ENCODE peak calls at places on chromosome 1, in ten cellular contexts. One of them, this sample, is unnamed.

GRCh38 chr1:80194221-80194620 is 1187.7 kb upstream of the ADGRL4 start:
- DNase-seq in Caki2: no peak
- DNase-seq in GDM1: no peak
- DNase-seq in Calu3: no peak
- DNase-seq in A172: no peak
- DNase-seq in left ventricle myocardium inferior: no peak
- DNase-seq in H7: no peak
- DNase-seq in T follicular helper cell: no peak
- DNase-seq in HFFc6: no peak
- DNase-seq in Daoy: no peak
- DNase-seq in this sample: no peak

GRCh38 chr1:110872745-110873435 is at the start of gene CD53:
- DNase-seq in Caki2: no peak
- DNase-seq in GDM1: peak
- DNase-seq in Calu3: no peak
- DNase-seq in A172: no peak
- DNase-seq in left ventricle myocardium inferior: no peak
- DNase-seq in H7: no peak
- DNase-seq in T follicular helper cell: peak
- DNase-seq in HFFc6: no peak
- DNase-seq in Daoy: no peak
- DNase-seq in this sample: peak

GRCh38 chr1:44587796-44588460 is 86.4 kb downstream of the TMEM53 start:
- DNase-seq in Caki2: peak
- DNase-seq in GDM1: no peak
- DNase-seq in Calu3: no peak
- DNase-seq in A172: peak
- DNase-seq in left ventricle myocardium inferior: no peak
- DNase-seq in H7: no peak
- DNase-seq in T follicular helper cell: no peak
- DNase-seq in HFFc6: no peak
- DNase-seq in Daoy: peak
- DNase-seq in this sample: no peak

GRCh38 chr1:3174487-3175247 is 105.7 kb downstream of the PRDM16 start:
- DNase-seq in Caki2: no peak
- DNase-seq in GDM1: no peak
- DNase-seq in Calu3: peak
- DNase-seq in A172: peak
- DNase-seq in left ventricle myocardium inferior: peak
- DNase-seq in H7: no peak
- DNase-seq in T follicular helper cell: no peak
- DNase-seq in HFFc6: no peak
- DNase-seq in Daoy: peak
- DNase-seq in this sample: no peak

GRCh38 chr1:201391651-201392511 is 7.2 kb downstream of the LAD1 start:
- DNase-seq in Caki2: no peak
- DNase-seq in GDM1: no peak
- DNase-seq in Calu3: no peak
- DNase-seq in A172: peak
- DNase-seq in left ventricle myocardium inferior: no peak
- DNase-seq in H7: no peak
- DNase-seq in T follicular helper cell: no peak
- DNase-seq in HFFc6: no peak
- DNase-seq in Daoy: no peak
- DNase-seq in this sample: no peak

GRCh38 chr1:83857108-83857507 is 141.8 kb downstream of the TTLL7 start:
- DNase-seq in Caki2: no peak
- DNase-seq in GDM1: no peak
- DNase-seq in Calu3: no peak
- DNase-seq in A172: no peak
- DNase-seq in left ventricle myocardium inferior: no peak
- DNase-seq in H7: no peak
- DNase-seq in T follicular helper cell: no peak
- DNase-seq in HFFc6: peak
- DNase-seq in Daoy: peak
- DNase-seq in this sample: no peak

GRCh38 chr1:37471345-37472231 is 2.8 kb upstream of the ZC3H12A start:
- DNase-seq in Caki2: peak
- DNase-seq in GDM1: peak
- DNase-seq in Calu3: peak
- DNase-seq in A172: peak
- DNase-seq in left ventricle myocardium inferior: peak
- DNase-seq in H7: peak
- DNase-seq in T follicular helper cell: no peak
- DNase-seq in HFFc6: peak
- DNase-seq in Daoy: peak
- DNase-seq in this sample: no peak

GRCh38 chr1:110177775-110178174 is 27.5 kb downstream of the SLC6A17 start:
- DNase-seq in Caki2: no peak
- DNase-seq in GDM1: no peak
- DNase-seq in Calu3: no peak
- DNase-seq in A172: no peak
- DNase-seq in left ventricle myocardium inferior: no peak
- DNase-seq in H7: no peak
- DNase-seq in T follicular helper cell: no peak
- DNase-seq in HFFc6: no peak
- DNase-seq in Daoy: no peak
- DNase-seq in this sample: no peak

GRCh38 chr1:205756552-205756951 is 6.6 kb upstream of the NUCKS1 start:
- DNase-seq in Caki2: no peak
- DNase-seq in GDM1: no peak
- DNase-seq in Calu3: no peak
- DNase-seq in A172: no peak
- DNase-seq in left ventricle myocardium inferior: no peak
- DNase-seq in H7: no peak
- DNase-seq in T follicular helper cell: no peak
- DNase-seq in HFFc6: no peak
- DNase-seq in Daoy: no peak
- DNase-seq in this sample: no peak

GRCh38 chr1:27571439-27572018 is 32.4 kb downstream of the AHDC1 start:
- DNase-seq in Caki2: no peak
- DNase-seq in GDM1: no peak
- DNase-seq in Calu3: no peak
- DNase-seq in A172: no peak
- DNase-seq in left ventricle myocardium inferior: peak
- DNase-seq in H7: peak
- DNase-seq in T follicular helper cell: no peak
- DNase-seq in HFFc6: no peak
- DNase-seq in Daoy: no peak
- DNase-seq in this sample: no peak

GRCh38 chr1:201785291-201785690 is 43.7 kb upstream of the IPO9 start:
- DNase-seq in Caki2: no peak
- DNase-seq in GDM1: no peak
- DNase-seq in Calu3: no peak
- DNase-seq in A172: no peak
- DNase-seq in left ventricle myocardium inferior: no peak
- DNase-seq in H7: no peak
- DNase-seq in T follicular helper cell: no peak
- DNase-seq in HFFc6: no peak
- DNase-seq in Daoy: no peak
- DNase-seq in this sample: no peak

GRCh38 chr1:93502561-93502960 is 54.6 kb downstream of the FNBP1L start:
- DNase-seq in Caki2: no peak
- DNase-seq in GDM1: no peak
- DNase-seq in Calu3: no peak
- DNase-seq in A172: no peak
- DNase-seq in left ventricle myocardium inferior: no peak
- DNase-seq in H7: no peak
- DNase-seq in T follicular helper cell: no peak
- DNase-seq in HFFc6: no peak
- DNase-seq in Daoy: no peak
- DNase-seq in this sample: no peak

GRCh38 chr1:96583903-96584302 is 137.7 kb upstream of the PTBP2 start:
- DNase-seq in Caki2: no peak
- DNase-seq in GDM1: no peak
- DNase-seq in Calu3: no peak
- DNase-seq in A172: no peak
- DNase-seq in left ventricle myocardium inferior: no peak
- DNase-seq in H7: no peak
- DNase-seq in T follicular helper cell: no peak
- DNase-seq in HFFc6: no peak
- DNase-seq in Daoy: no peak
- DNase-seq in this sample: no peak

GRCh38 chr1:43505077-43505780 is 25.5 kb upstream of the PTPRF start:
- DNase-seq in Caki2: no peak
- DNase-seq in GDM1: no peak
- DNase-seq in Calu3: no peak
- DNase-seq in A172: no peak
- DNase-seq in left ventricle myocardium inferior: no peak
- DNase-seq in H7: no peak
- DNase-seq in T follicular helper cell: no peak
- DNase-seq in HFFc6: no peak
- DNase-seq in Daoy: no peak
- DNase-seq in this sample: no peak

GRCh38 chr1:228793032-228793431 is 57.8 kb downstream of the RHOU start:
- DNase-seq in Caki2: no peak
- DNase-seq in GDM1: no peak
- DNase-seq in Calu3: no peak
- DNase-seq in A172: no peak
- DNase-seq in left ventricle myocardium inferior: no peak
- DNase-seq in H7: no peak
- DNase-seq in T follicular helper cell: no peak
- DNase-seq in HFFc6: no peak
- DNase-seq in Daoy: no peak
- DNase-seq in this sample: no peak

GRCh38 chr1:198934901-198935301 is 296.1 kb downstream of the PTPRC start:
- DNase-seq in Caki2: no peak
- DNase-seq in GDM1: peak
- DNase-seq in Calu3: peak
- DNase-seq in A172: peak
- DNase-seq in left ventricle myocardium inferior: no peak
- DNase-seq in H7: no peak
- DNase-seq in T follicular helper cell: peak
- DNase-seq in HFFc6: peak
- DNase-seq in Daoy: peak
- DNase-seq in this sample: peak